ENCODE peak calls at places on chromosomes 16 and 17, in four cellular contexts. C is NCI-H1105, X is T-helper 17 cell, T is heart left ventricle. Q is an unnamed sample.

GRCh38 chr16:4123617-4124300 is 7.5 kb upstream of the ADCY9 start:
- DNase-seq in C (no peak), X (no peak), T (peak), Q (no peak)

GRCh38 chr16:66359012-66359411 is 7.5 kb upstream of the CDH5 start:
- DNase-seq in C (no peak), X (no peak), T (no peak), Q (no peak)

GRCh38 chr17:64459284-64459747 is 10.4 kb downstream of the MILR1 start:
- DNase-seq in C (no peak), X (no peak), T (no peak), Q (no peak)

GRCh38 chr17:39365252-39365651 is 36.2 kb downstream of the FBXL20 start:
- DNase-seq in C (no peak), X (no peak), T (no peak), Q (no peak)

GRCh38 chr17:39631403-39631802 is 4.7 kb downstream of the PPP1R1B start:
- DNase-seq in C (no peak), X (no peak), T (no peak), Q (no peak)

GRCh38 chr17:50961282-50962220 is 95.4 kb upstream of the TOB1 start:
- DNase-seq in C (no peak), X (no peak), T (no peak), Q (no peak)

GRCh38 chr16:64481497-64481896 is 640.4 kb downstream of the CDH11 start:
- DNase-seq in C (no peak), X (no peak), T (no peak), Q (no peak)

GRCh38 chr17:50956750-50957523 is 90.8 kb upstream of the TOB1 start:
- DNase-seq in C (peak), X (peak), T (peak), Q (peak)

GRCh38 chr16:81004646-81005353 is 1.9 kb downstream of the CMC2 start:
- DNase-seq in C (peak), X (no peak), T (no peak), Q (peak)

GRCh38 chr17:50785942-50786570 is 18.7 kb upstream of the ANKRD40CL start:
- DNase-seq in C (no peak), X (no peak), T (no peak), Q (no peak)

GRCh38 chr17:79192503-79193500 is 118.2 kb downstream of the ENGASE start:
- DNase-seq in C (no peak), X (no peak), T (no peak), Q (no peak)

GRCh38 chr17:48246623-48247022 is 139.1 kb downstream of the SNX11 start:
- DNase-seq in C (no peak), X (no peak), T (no peak), Q (no peak)

GRCh38 chr17:34171245-34171818 is 83.8 kb upstream of the CCL2 start:
- DNase-seq in C (peak), X (no peak), T (no peak), Q (peak)

GRCh38 chr17:59001158-59001814 is 105.4 kb downstream of the TRIM37 start:
- DNase-seq in C (no peak), X (peak), T (no peak), Q (peak)

GRCh38 chr17:80359422-80360110 is 55.4 kb upstream of the ENDOV start:
- DNase-seq in C (no peak), X (no peak), T (no peak), Q (no peak)

GRCh38 chr17:34614698-34615097 is 35.3 kb downstream of the TMEM132E start:
- DNase-seq in C (no peak), X (no peak), T (no peak), Q (no peak)

GRCh38 chr16:11414815-11415775 is 69.8 kb downstream of the RMI2 start:
- DNase-seq in C (no peak), X (no peak), T (no peak), Q (no peak)

GRCh38 chr17:67421869-67422273 is 44.8 kb downstream of the PITPNC1 start:
- DNase-seq in C (no peak), X (no peak), T (no peak), Q (peak)

GRCh38 chr17:82449883-82450356 is 632 bp downstream of the CYBC1 start:
- DNase-seq in C (no peak), X (no peak), T (no peak), Q (no peak)

GRCh38 chr16:2938206-2938605 is 25.9 kb upstream of the KREMEN2 start:
- DNase-seq in C (no peak), X (no peak), T (no peak), Q (no peak)